ENCODE peak calls at places on chromosomes 5 and 9, in seven cellular contexts. One of them, this sample, is unnamed.

GRCh38 chr5:15959560-15960164 is 219.9 kb downstream of the MARCHF11 start:
- DNase-seq in activated CD4-positive, alpha-beta T cell treated with anti-CD3 and anti-CD28 coated beads, Interleukin-2, amount 10 ng/mL, durations not matched to agents 7 days and 5 days: no peak
- DNase-seq in cerebellum: no peak
- DNase-seq in left lobe of liver: no peak
- DNase-seq in HT-29: no peak
- DNase-seq in T-helper 9 cell: no peak
- DNase-seq in HTR-8/SVneo: no peak
- DNase-seq in this sample: peak

GRCh38 chr9:81592890-81593271 is 96.5 kb downstream of the TLE1 start:
- DNase-seq in T-helper 9 cell: no peak
- DNase-seq in left lobe of liver: no peak
- DNase-seq in cerebellum: no peak
- DNase-seq in activated CD4-positive, alpha-beta T cell treated with anti-CD3 and anti-CD28 coated beads, Interleukin-2, amount 10 ng/mL, durations not matched to agents 7 days and 5 days: no peak
- DNase-seq in HT-29: no peak
- DNase-seq in HTR-8/SVneo: no peak
- DNase-seq in this sample: no peak

GRCh38 chr9:95580812-95581761 is 64.3 kb upstream of the PTCH1 start:
- DNase-seq in activated CD4-positive, alpha-beta T cell treated with anti-CD3 and anti-CD28 coated beads, Interleukin-2, amount 10 ng/mL, durations not matched to agents 7 days and 5 days: no peak
- DNase-seq in HT-29: no peak
- DNase-seq in T-helper 9 cell: no peak
- DNase-seq in left lobe of liver: no peak
- DNase-seq in cerebellum: no peak
- DNase-seq in HTR-8/SVneo: no peak
- DNase-seq in this sample: no peak

GRCh38 chr5:115579747-115580173 is 22.5 kb downstream of the TICAM2 start:
- DNase-seq in left lobe of liver: no peak
- DNase-seq in T-helper 9 cell: no peak
- DNase-seq in cerebellum: no peak
- DNase-seq in HTR-8/SVneo: no peak
- DNase-seq in activated CD4-positive, alpha-beta T cell treated with anti-CD3 and anti-CD28 coated beads, Interleukin-2, amount 10 ng/mL, durations not matched to agents 7 days and 5 days: no peak
- DNase-seq in HT-29: no peak
- DNase-seq in this sample: no peak

GRCh38 chr9:4743131-4743875 is 2.3 kb upstream of the AK3 start:
- DNase-seq in left lobe of liver: no peak
- DNase-seq in activated CD4-positive, alpha-beta T cell treated with anti-CD3 and anti-CD28 coated beads, Interleukin-2, amount 10 ng/mL, durations not matched to agents 7 days and 5 days: no peak
- DNase-seq in cerebellum: no peak
- DNase-seq in HTR-8/SVneo: no peak
- DNase-seq in HT-29: no peak
- DNase-seq in T-helper 9 cell: no peak
- DNase-seq in this sample: no peak

GRCh38 chr9:128733256-128733655 is 9.3 kb upstream of the ZDHHC12 start:
- DNase-seq in left lobe of liver: peak
- DNase-seq in HTR-8/SVneo: peak
- DNase-seq in T-helper 9 cell: no peak
- DNase-seq in activated CD4-positive, alpha-beta T cell treated with anti-CD3 and anti-CD28 coated beads, Interleukin-2, amount 10 ng/mL, durations not matched to agents 7 days and 5 days: no peak
- DNase-seq in cerebellum: peak
- DNase-seq in HT-29: peak
- DNase-seq in this sample: peak

GRCh38 chr5:108924457-108924961 is 176.8 kb downstream of the FER start:
- DNase-seq in T-helper 9 cell: no peak
- DNase-seq in left lobe of liver: no peak
- DNase-seq in HT-29: no peak
- DNase-seq in activated CD4-positive, alpha-beta T cell treated with anti-CD3 and anti-CD28 coated beads, Interleukin-2, amount 10 ng/mL, durations not matched to agents 7 days and 5 days: no peak
- DNase-seq in HTR-8/SVneo: peak
- DNase-seq in cerebellum: no peak
- DNase-seq in this sample: no peak

GRCh38 chr5:1424716-1425115 is 20.5 kb downstream of the SLC6A3 start:
- DNase-seq in HTR-8/SVneo: no peak
- DNase-seq in left lobe of liver: no peak
- DNase-seq in cerebellum: no peak
- DNase-seq in HT-29: no peak
- DNase-seq in T-helper 9 cell: no peak
- DNase-seq in activated CD4-positive, alpha-beta T cell treated with anti-CD3 and anti-CD28 coated beads, Interleukin-2, amount 10 ng/mL, durations not matched to agents 7 days and 5 days: no peak
- DNase-seq in this sample: no peak

GRCh38 chr9:102124465-102124864 is 386.0 kb upstream of the GRIN3A start:
- DNase-seq in cerebellum: no peak
- DNase-seq in HTR-8/SVneo: no peak
- DNase-seq in T-helper 9 cell: no peak
- DNase-seq in left lobe of liver: peak
- DNase-seq in activated CD4-positive, alpha-beta T cell treated with anti-CD3 and anti-CD28 coated beads, Interleukin-2, amount 10 ng/mL, durations not matched to agents 7 days and 5 days: no peak
- DNase-seq in HT-29: peak
- DNase-seq in this sample: no peak

GRCh38 chr9:94081864-94082468 is 2.3 kb upstream of the PTPDC1 start:
- DNase-seq in HTR-8/SVneo: no peak
- DNase-seq in HT-29: no peak
- DNase-seq in activated CD4-positive, alpha-beta T cell treated with anti-CD3 and anti-CD28 coated beads, Interleukin-2, amount 10 ng/mL, durations not matched to agents 7 days and 5 days: no peak
- DNase-seq in cerebellum: no peak
- DNase-seq in T-helper 9 cell: no peak
- DNase-seq in left lobe of liver: no peak
- DNase-seq in this sample: no peak

GRCh38 chr9:90580576-90580975 is 62.0 kb downstream of the DIRAS2 start:
- DNase-seq in activated CD4-positive, alpha-beta T cell treated with anti-CD3 and anti-CD28 coated beads, Interleukin-2, amount 10 ng/mL, durations not matched to agents 7 days and 5 days: no peak
- DNase-seq in cerebellum: no peak
- DNase-seq in T-helper 9 cell: no peak
- DNase-seq in HT-29: no peak
- DNase-seq in HTR-8/SVneo: no peak
- DNase-seq in left lobe of liver: no peak
- DNase-seq in this sample: no peak

GRCh38 chr5:3489221-3489620 is 106.4 kb upstream of the IRX1 start:
- DNase-seq in activated CD4-positive, alpha-beta T cell treated with anti-CD3 and anti-CD28 coated beads, Interleukin-2, amount 10 ng/mL, durations not matched to agents 7 days and 5 days: no peak
- DNase-seq in T-helper 9 cell: no peak
- DNase-seq in HT-29: no peak
- DNase-seq in HTR-8/SVneo: no peak
- DNase-seq in cerebellum: no peak
- DNase-seq in left lobe of liver: no peak
- DNase-seq in this sample: no peak

GRCh38 chr5:170885281-170885680 is 23.5 kb downstream of the RANBP17 start:
- DNase-seq in HT-29: no peak
- DNase-seq in activated CD4-positive, alpha-beta T cell treated with anti-CD3 and anti-CD28 coated beads, Interleukin-2, amount 10 ng/mL, durations not matched to agents 7 days and 5 days: no peak
- DNase-seq in left lobe of liver: no peak
- DNase-seq in HTR-8/SVneo: no peak
- DNase-seq in cerebellum: no peak
- DNase-seq in T-helper 9 cell: no peak
- DNase-seq in this sample: no peak

GRCh38 chr9:85425153-85425611 is 316.6 kb downstream of the AGTPBP1 start:
- DNase-seq in HTR-8/SVneo: peak
- DNase-seq in left lobe of liver: peak
- DNase-seq in HT-29: peak
- DNase-seq in activated CD4-positive, alpha-beta T cell treated with anti-CD3 and anti-CD28 coated beads, Interleukin-2, amount 10 ng/mL, durations not matched to agents 7 days and 5 days: peak
- DNase-seq in cerebellum: peak
- DNase-seq in T-helper 9 cell: no peak
- DNase-seq in this sample: peak

GRCh38 chr9:110104201-110104845 is 103.6 kb downstream of the C9orf152 start:
- DNase-seq in HTR-8/SVneo: no peak
- DNase-seq in HT-29: no peak
- DNase-seq in activated CD4-positive, alpha-beta T cell treated with anti-CD3 and anti-CD28 coated beads, Interleukin-2, amount 10 ng/mL, durations not matched to agents 7 days and 5 days: no peak
- DNase-seq in left lobe of liver: no peak
- DNase-seq in T-helper 9 cell: no peak
- DNase-seq in cerebellum: no peak
- DNase-seq in this sample: no peak